ENCODE peak calls at places on chromosomes 11 and 22, in six cellular contexts. D is AG09319, W is substantia nigra, Q is GF-D8, M is HFFc6, B is right atrium auricular region. R is an unnamed sample.

GRCh38 chr11:70925238-70925637 is 327.1 kb downstream of the SHANK2 start:
- DNase-seq in D (no peak), W (no peak), Q (no peak), M (no peak), B (no peak), R (no peak)

GRCh38 chr22:41479671-41480396 is 10.9 kb downstream of the ACO2 start:
- DNase-seq in D (no peak), W (no peak), Q (no peak), M (peak), B (no peak), R (no peak)

GRCh38 chr11:21364866-21365624 is 695.7 kb downstream of the NELL1 start:
- DNase-seq in D (no peak), W (no peak), Q (no peak), M (no peak), B (no peak), R (no peak)

GRCh38 chr22:46931881-46932280 is 169.4 kb downstream of the TBC1D22A start:
- DNase-seq in D (no peak), W (no peak), Q (no peak), M (no peak), B (peak), R (no peak)

GRCh38 chr22:41445171-41446056 is 1.2 kb downstream of the TOB2 start:
- DNase-seq in D (no peak), W (no peak), Q (no peak), M (no peak), B (no peak), R (no peak)

GRCh38 chr11:94046796-94047195 is 25.6 kb downstream of the HEPHL1 start:
- DNase-seq in D (no peak), W (no peak), Q (no peak), M (no peak), B (no peak), R (no peak)

GRCh38 chr22:49371325-49372110 is 456.2 kb downstream of the BRD1 start:
- DNase-seq in D (no peak), W (no peak), Q (no peak), M (no peak), B (peak), R (no peak)

GRCh38 chr22:37049224-37049623 is 2.3 kb upstream of the KCTD17 start:
- DNase-seq in D (no peak), W (no peak), Q (no peak), M (no peak), B (no peak), R (no peak)

GRCh38 chr11:87081358-87081757 is 43.6 kb downstream of the TMEM135 start:
- DNase-seq in D (no peak), W (no peak), Q (no peak), M (no peak), B (no peak), R (no peak)

GRCh38 chr11:35234836-35235235 is 95.9 kb downstream of the CD44 start:
- DNase-seq in D (no peak), W (no peak), Q (no peak), M (no peak), B (no peak), R (no peak)

GRCh38 chr11:7646866-7647265 is 26.4 kb downstream of the CYB5R2 start:
- DNase-seq in D (no peak), W (no peak), Q (no peak), M (no peak), B (no peak), R (no peak)

GRCh38 chr11:32333335-32333991 is 101.9 kb downstream of the WT1 start:
- DNase-seq in D (peak), W (no peak), Q (no peak), M (no peak), B (peak), R (no peak)

GRCh38 chr22:34001701-34002466 is 81.6 kb upstream of the LARGE1 start:
- DNase-seq in D (no peak), W (no peak), Q (no peak), M (no peak), B (no peak), R (no peak)

GRCh38 chr11:133525976-133526375 is 6.3 kb downstream of the OPCML start:
- DNase-seq in D (no peak), W (no peak), Q (no peak), M (no peak), B (no peak), R (no peak)

GRCh38 chr22:32589007-32589406 is 114.4 kb downstream of the FBXO7 start:
- DNase-seq in D (no peak), W (no peak), Q (no peak), M (no peak), B (peak), R (no peak)

GRCh38 chr11:102367364-102367763 is 20.4 kb downstream of the BIRC2 start:
- DNase-seq in D (no peak), W (no peak), Q (peak), M (no peak), B (no peak), R (no peak)

GRCh38 chr11:104534268-104534667 is 364.0 kb downstream of the CASP12 start:
- DNase-seq in D (no peak), W (no peak), Q (no peak), M (no peak), B (no peak), R (no peak)

GRCh38 chr11:22583963-22584492 is 41.6 kb downstream of the FANCF start:
- DNase-seq in D (no peak), W (no peak), Q (no peak), M (no peak), B (no peak), R (no peak)

GRCh38 chr22:17969732-17970131 is 54.6 kb downstream of the MICAL3 start:
- DNase-seq in D (peak), W (no peak), Q (no peak), M (peak), B (peak), R (no peak)

GRCh38 chr11:110857885-110858555 is 145.8 kb upstream of the ARHGAP20 start:
- DNase-seq in D (peak), W (no peak), Q (no peak), M (peak), B (no peak), R (no peak)

GRCh38 chr11:24496728-24497396 is at the start of gene LUZP2:
- DNase-seq in D (no peak), W (no peak), Q (no peak), M (no peak), B (no peak), R (no peak)

GRCh38 chr11:77778549-77778948 is 42.0 kb downstream of the RSF1 start:
- DNase-seq in D (no peak), W (no peak), Q (no peak), M (no peak), B (no peak), R (no peak)

GRCh38 chr11:63534895-63535461 is 1.6 kb upstream of the PLAAT4 start:
- DNase-seq in D (no peak), W (no peak), Q (no peak), M (no peak), B (no peak), R (no peak)

GRCh38 chr11:64713031-64713780 is 9.8 kb downstream of the NRXN2 start:
- DNase-seq in D (no peak), W (no peak), Q (no peak), M (no peak), B (no peak), R (no peak)

GRCh38 chr22:48870436-48870835 is 957.2 kb downstream of the BRD1 start:
- DNase-seq in D (no peak), W (no peak), Q (no peak), M (no peak), B (no peak), R (no peak)

GRCh38 chr11:57444362-57445074 is 15.8 kb upstream of the RTN4RL2 start:
- DNase-seq in D (no peak), W (no peak), Q (no peak), M (peak), B (no peak), R (no peak)

GRCh38 chr11:70557742-70558485 is 159.6 kb downstream of the CTTN start:
- DNase-seq in D (no peak), W (no peak), Q (no peak), M (no peak), B (no peak), R (no peak)

R was measured in effector CD8-positive, alpha-beta T cell.